ENCODE peak calls at places on chromosomes 13 and 19, in five cellular contexts. One of them, this sample, is unnamed.

GRCh38 chr13:35909837-35910236 is 221.3 kb downstream of the DCLK1 start:
- DNase-seq in PC-9: no peak
- DNase-seq in BE2C: no peak
- DNase-seq in omental fat pad: no peak
- DNase-seq in GM13977: no peak
- DNase-seq in this sample: no peak

GRCh38 chr19:37990362-37990761 is 83.4 kb downstream of the SIPA1L3 start:
- DNase-seq in PC-9: peak
- DNase-seq in BE2C: no peak
- DNase-seq in omental fat pad: no peak
- DNase-seq in GM13977: no peak
- DNase-seq in this sample: no peak

GRCh38 chr19:55386515-55386947 is 799 bp downstream of the RPL28 start:
- DNase-seq in PC-9: no peak
- DNase-seq in BE2C: no peak
- DNase-seq in omental fat pad: no peak
- DNase-seq in GM13977: no peak
- DNase-seq in this sample: no peak

GRCh38 chr13:113860579-113861432 is 3.1 kb downstream of the GAS6 start:
- DNase-seq in PC-9: no peak
- DNase-seq in BE2C: no peak
- DNase-seq in omental fat pad: no peak
- DNase-seq in GM13977: no peak
- DNase-seq in this sample: no peak

GRCh38 chr13:48233097-48233885 is at the start of gene ITM2B:
- DNase-seq in PC-9: peak
- DNase-seq in BE2C: peak
- DNase-seq in omental fat pad: no peak
- DNase-seq in GM13977: peak
- DNase-seq in this sample: peak

GRCh38 chr13:20145521-20145920 is 15.3 kb downstream of the GJA3 start:
- DNase-seq in PC-9: no peak
- DNase-seq in BE2C: no peak
- DNase-seq in omental fat pad: no peak
- DNase-seq in GM13977: no peak
- DNase-seq in this sample: no peak

GRCh38 chr13:100707818-100708740 is 33.5 kb upstream of the TMTC4 start:
- DNase-seq in PC-9: no peak
- DNase-seq in BE2C: no peak
- DNase-seq in omental fat pad: no peak
- DNase-seq in GM13977: no peak
- DNase-seq in this sample: no peak

GRCh38 chr13:25771208-25771607 is 280.6 kb downstream of the SHISA2 start:
- DNase-seq in PC-9: peak
- DNase-seq in BE2C: no peak
- DNase-seq in omental fat pad: no peak
- DNase-seq in GM13977: no peak
- DNase-seq in this sample: no peak

GRCh38 chr13:51620165-51620983 is 36.1 kb downstream of the WDFY2 start:
- DNase-seq in PC-9: no peak
- DNase-seq in BE2C: no peak
- DNase-seq in omental fat pad: no peak
- DNase-seq in GM13977: no peak
- DNase-seq in this sample: peak

GRCh38 chr13:34035676-34036325 is 217.9 kb downstream of the RFC3 start:
- DNase-seq in PC-9: peak
- DNase-seq in BE2C: no peak
- DNase-seq in omental fat pad: no peak
- DNase-seq in GM13977: no peak
- DNase-seq in this sample: no peak

GRCh38 chr19:3528080-3528479 is 10.9 kb upstream of the TEKTIP1 start:
- DNase-seq in PC-9: no peak
- DNase-seq in BE2C: no peak
- DNase-seq in omental fat pad: no peak
- DNase-seq in GM13977: no peak
- DNase-seq in this sample: no peak

GRCh38 chr13:93320942-93321341 is 94.3 kb downstream of the GPC6 start:
- DNase-seq in PC-9: no peak
- DNase-seq in BE2C: no peak
- DNase-seq in omental fat pad: no peak
- DNase-seq in GM13977: no peak
- DNase-seq in this sample: no peak

GRCh38 chr13:66348745-66349720 is 881.1 kb downstream of the PCDH9 start:
- DNase-seq in PC-9: no peak
- DNase-seq in BE2C: no peak
- DNase-seq in omental fat pad: no peak
- DNase-seq in GM13977: no peak
- DNase-seq in this sample: no peak

GRCh38 chr13:55029280-55029679 is 2000.7 kb downstream of the OLFM4 start:
- DNase-seq in PC-9: no peak
- DNase-seq in BE2C: no peak
- DNase-seq in omental fat pad: no peak
- DNase-seq in GM13977: no peak
- DNase-seq in this sample: no peak

GRCh38 chr19:49795615-49796014 is 17.5 kb downstream of the FUZ start:
- DNase-seq in PC-9: no peak
- DNase-seq in BE2C: no peak
- DNase-seq in omental fat pad: no peak
- DNase-seq in GM13977: no peak
- DNase-seq in this sample: no peak

GRCh38 chr13:113077566-113077952 is 28.0 kb upstream of the F7 start:
- DNase-seq in PC-9: no peak
- DNase-seq in BE2C: no peak
- DNase-seq in omental fat pad: no peak
- DNase-seq in GM13977: no peak
- DNase-seq in this sample: no peak

GRCh38 chr13:83414393-83414792 is 467.9 kb downstream of the SLITRK1 start:
- DNase-seq in PC-9: no peak
- DNase-seq in BE2C: no peak
- DNase-seq in omental fat pad: no peak
- DNase-seq in GM13977: no peak
- DNase-seq in this sample: no peak

GRCh38 chr13:22127277-22128143 is 456.6 kb downstream of the FGF9 start:
- DNase-seq in PC-9: no peak
- DNase-seq in BE2C: no peak
- DNase-seq in omental fat pad: no peak
- DNase-seq in GM13977: no peak
- DNase-seq in this sample: no peak

GRCh38 chr13:66556306-66556705 is 673.8 kb downstream of the PCDH9 start:
- DNase-seq in PC-9: no peak
- DNase-seq in BE2C: no peak
- DNase-seq in omental fat pad: no peak
- DNase-seq in GM13977: no peak
- DNase-seq in this sample: no peak

GRCh38 chr13:67588607-67589006 is 358.5 kb upstream of the PCDH9 start:
- DNase-seq in PC-9: no peak
- DNase-seq in BE2C: no peak
- DNase-seq in omental fat pad: no peak
- DNase-seq in GM13977: no peak
- DNase-seq in this sample: no peak

GRCh38 chr13:45454204-45454603 is 10.5 kb upstream of the COG3 start:
- DNase-seq in PC-9: no peak
- DNase-seq in BE2C: no peak
- DNase-seq in omental fat pad: no peak
- DNase-seq in GM13977: no peak
- DNase-seq in this sample: no peak

GRCh38 chr13:113029487-113030258 is 60.7 kb downstream of the MCF2L start:
- DNase-seq in PC-9: no peak
- DNase-seq in BE2C: peak
- DNase-seq in omental fat pad: peak
- DNase-seq in GM13977: peak
- DNase-seq in this sample: peak

GRCh38 chr13:101565327-101565726 is 112.9 kb downstream of the ITGBL1 start:
- DNase-seq in PC-9: no peak
- DNase-seq in BE2C: no peak
- DNase-seq in omental fat pad: no peak
- DNase-seq in GM13977: no peak
- DNase-seq in this sample: no peak

GRCh38 chr19:19160489-19161035 is 9.5 kb downstream of the MEF2B start:
- DNase-seq in PC-9: no peak
- DNase-seq in BE2C: no peak
- DNase-seq in omental fat pad: no peak
- DNase-seq in GM13977: peak
- DNase-seq in this sample: no peak

GRCh38 chr19:6429419-6430221 is 3.9 kb downstream of the SLC25A41 start:
- DNase-seq in PC-9: no peak
- DNase-seq in BE2C: no peak
- DNase-seq in omental fat pad: no peak
- DNase-seq in GM13977: no peak
- DNase-seq in this sample: no peak

GRCh38 chr13:99977912-99978780 is 3.4 kb upstream of the ZIC2 start:
- DNase-seq in PC-9: no peak
- DNase-seq in BE2C: no peak
- DNase-seq in omental fat pad: no peak
- DNase-seq in GM13977: no peak
- DNase-seq in this sample: peak

GRCh38 chr13:48818495-48818961 is 157.2 kb upstream of the FNDC3A start:
- DNase-seq in PC-9: no peak
- DNase-seq in BE2C: no peak
- DNase-seq in omental fat pad: no peak
- DNase-seq in GM13977: no peak
- DNase-seq in this sample: no peak

GRCh38 chr19:35144600-35145436 is 1.8 kb downstream of the FXYD7 start:
- DNase-seq in PC-9: peak
- DNase-seq in BE2C: no peak
- DNase-seq in omental fat pad: no peak
- DNase-seq in GM13977: no peak
- DNase-seq in this sample: peak

GRCh38 chr13:42706286-42706685 is 75.1 kb upstream of the FAM216B start:
- DNase-seq in PC-9: no peak
- DNase-seq in BE2C: no peak
- DNase-seq in omental fat pad: no peak
- DNase-seq in GM13977: no peak
- DNase-seq in this sample: no peak

GRCh38 chr13:24038846-24039330 is 121.6 kb upstream of the SPATA13 start:
- DNase-seq in PC-9: peak
- DNase-seq in BE2C: no peak
- DNase-seq in omental fat pad: no peak
- DNase-seq in GM13977: no peak
- DNase-seq in this sample: no peak

GRCh38 chr19:1705367-1705766 is 47.9 kb upstream of the ONECUT3 start:
- DNase-seq in PC-9: no peak
- DNase-seq in BE2C: no peak
- DNase-seq in omental fat pad: no peak
- DNase-seq in GM13977: no peak
- DNase-seq in this sample: no peak
- TF ChIP-seq CTCF in PC-9: no peak
- TF ChIP-seq CTCF in BE2C: no peak
- TF ChIP-seq CTCF in omental fat pad: no peak
- TF ChIP-seq CTCF in GM13977: no peak
- TF ChIP-seq CTCF in this sample: no peak

GRCh38 chr13:89061821-89062220 is 1390.7 kb downstream of the SLITRK5 start:
- DNase-seq in PC-9: no peak
- DNase-seq in BE2C: no peak
- DNase-seq in omental fat pad: no peak
- DNase-seq in GM13977: no peak
- DNase-seq in this sample: no peak

DNA sequence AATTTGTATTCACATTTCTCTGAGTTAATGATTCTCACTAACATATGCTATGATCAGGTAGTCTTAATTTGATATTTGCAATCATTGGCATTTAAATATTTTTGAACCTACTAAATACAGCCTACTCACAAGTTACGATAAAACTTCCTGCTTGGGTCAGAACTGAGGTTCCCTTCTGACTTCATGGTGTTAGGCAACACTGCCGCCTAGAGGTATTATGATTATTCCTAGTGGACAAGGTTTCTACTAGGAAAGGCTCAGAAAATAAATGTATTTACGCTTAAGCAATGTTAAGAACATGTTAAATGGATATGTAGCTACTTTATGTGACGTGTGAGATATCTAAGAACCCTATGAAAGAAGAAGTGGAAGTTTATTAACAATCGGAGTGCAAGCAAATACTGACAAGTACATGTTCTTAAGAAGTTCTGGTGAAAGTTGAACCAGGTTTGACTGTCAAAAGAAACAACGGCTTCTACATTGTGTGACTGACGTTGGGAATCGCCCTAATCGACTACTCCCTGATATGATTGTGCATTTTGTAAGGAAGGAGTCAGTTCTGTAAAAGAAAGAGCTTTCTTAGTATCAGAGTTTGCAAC is 1395.8 kb downstream of the SLITRK5 start:
- DNase-seq in PC-9: no peak
- DNase-seq in BE2C: peak
- DNase-seq in omental fat pad: no peak
- DNase-seq in GM13977: no peak
- DNase-seq in this sample: peak
- TF ChIP-seq CTCF in PC-9: peak
- TF ChIP-seq CTCF in BE2C: peak
- TF ChIP-seq CTCF in omental fat pad: no peak
- TF ChIP-seq CTCF in GM13977: peak
- TF ChIP-seq CTCF in this sample: peak

DNA sequence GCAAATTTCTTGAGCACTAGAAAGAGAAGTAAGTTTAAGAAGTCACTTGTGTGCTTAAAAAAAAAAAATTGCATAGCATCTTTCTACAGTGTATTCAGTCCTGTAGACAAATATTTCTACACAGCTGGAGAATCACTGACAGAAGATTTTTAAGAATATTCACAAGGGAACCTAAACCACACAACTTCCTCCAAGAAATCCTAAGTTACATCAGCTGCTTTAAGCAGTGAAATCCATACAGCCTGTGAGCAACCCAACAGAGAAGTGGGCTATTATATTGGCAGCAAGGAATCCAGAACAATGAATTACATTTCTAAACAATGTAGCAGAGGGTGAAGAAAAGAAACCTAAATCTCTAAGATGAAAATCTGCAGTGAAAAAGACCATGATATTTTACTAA is 1.5 kb downstream of the DOCK9 start:
- DNase-seq in PC-9: peak
- DNase-seq in BE2C: no peak
- DNase-seq in omental fat pad: no peak
- DNase-seq in GM13977: no peak
- DNase-seq in this sample: no peak
- TF ChIP-seq CTCF in PC-9: no peak
- TF ChIP-seq CTCF in BE2C: no peak
- TF ChIP-seq CTCF in omental fat pad: no peak
- TF ChIP-seq CTCF in GM13977: no peak
- TF ChIP-seq CTCF in this sample: no peak

DNA sequence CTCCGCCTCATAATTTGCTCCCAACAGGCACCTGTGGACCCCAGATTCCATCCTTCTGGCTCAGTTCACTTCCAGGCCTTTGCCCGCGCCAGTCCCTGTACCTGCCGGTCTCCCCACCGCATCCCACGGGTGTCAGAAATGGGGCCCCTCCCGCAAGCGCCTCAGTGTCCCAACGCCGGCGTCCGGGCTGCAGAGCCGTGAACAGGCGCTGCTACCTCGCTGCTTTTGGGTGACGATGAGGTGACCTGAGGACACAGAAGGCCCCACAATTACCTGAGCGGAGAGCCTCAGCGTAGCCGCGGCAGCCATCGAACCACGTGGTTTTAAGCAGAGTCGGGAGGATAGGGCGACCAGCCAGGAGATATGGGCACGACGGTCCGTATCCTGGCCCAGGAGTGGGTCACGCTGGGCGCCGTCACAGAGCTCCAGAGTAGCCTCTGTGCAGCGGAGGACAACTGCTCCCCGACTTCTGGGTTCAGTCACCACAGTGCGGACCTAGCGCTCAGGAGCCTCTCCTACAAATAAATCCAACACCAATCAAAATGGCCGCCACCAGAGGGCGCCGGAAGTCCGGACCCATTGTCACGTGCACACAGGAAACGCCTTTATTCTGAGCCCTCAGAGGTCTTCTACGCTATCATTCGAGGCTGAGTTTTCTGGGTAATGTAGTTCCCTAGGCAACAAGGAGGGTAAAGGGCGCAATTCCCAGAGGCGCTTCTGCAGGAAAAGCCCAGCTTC is at the start of gene ZNF814:
- DNase-seq in PC-9: peak
- DNase-seq in BE2C: peak
- DNase-seq in omental fat pad: peak
- DNase-seq in GM13977: peak
- DNase-seq in this sample: peak
- TF ChIP-seq CTCF in PC-9: peak
- TF ChIP-seq CTCF in BE2C: peak
- TF ChIP-seq CTCF in omental fat pad: no peak
- TF ChIP-seq CTCF in GM13977: peak
- TF ChIP-seq CTCF in this sample: peak

This sample was measured in endothelial cell.